ENCODE peak calls at places on chromosome 18, in six cellular contexts. One of them, this sample, is unnamed.

GRCh38 chr18:55076643-55077218 is 117.5 kb upstream of the CCDC68 start:
- DNase-seq in HCT116: no peak
- DNase-seq in HepG2: no peak
- DNase-seq in K562: no peak
- DNase-seq in H1: no peak
- DNase-seq in SK-N-SH: no peak
- DNase-seq in this sample: no peak

GRCh38 chr18:45980229-45980628 is 13.1 kb upstream of the EPG5 start:
- DNase-seq in HCT116: no peak
- DNase-seq in H1: no peak
- DNase-seq in K562: no peak
- DNase-seq in SK-N-SH: no peak
- DNase-seq in HepG2: no peak
- DNase-seq in this sample: no peak

GRCh38 chr18:31648966-31649429 is 35.4 kb downstream of the B4GALT6 start:
- DNase-seq in HepG2: peak; percentile 13
- DNase-seq in H1: no peak
- DNase-seq in K562: no peak
- DNase-seq in HCT116: peak; percentile 78
- DNase-seq in SK-N-SH: no peak
- DNase-seq in this sample: peak; percentile 19

GRCh38 chr18:5058768-5059539 is 138.1 kb downstream of the AKAIN1 start:
- DNase-seq in HCT116: no peak
- DNase-seq in H1: no peak
- DNase-seq in SK-N-SH: no peak
- DNase-seq in K562: no peak
- DNase-seq in HepG2: no peak
- DNase-seq in this sample: no peak

GRCh38 chr18:44637210-44638051 is 43.3 kb upstream of the SETBP1 start:
- DNase-seq in HepG2: no peak
- DNase-seq in SK-N-SH: no peak
- DNase-seq in HCT116: no peak
- DNase-seq in H1: no peak
- DNase-seq in K562: no peak
- DNase-seq in this sample: no peak

GRCh38 chr18:79260023-79260422 is 135.7 kb upstream of the NFATC1 start:
- DNase-seq in HepG2: no peak
- DNase-seq in SK-N-SH: no peak
- DNase-seq in H1: no peak
- DNase-seq in HCT116: no peak
- DNase-seq in K562: no peak
- DNase-seq in this sample: no peak

GRCh38 chr18:13222371-13223281 is 4.1 kb downstream of the LDLRAD4 start:
- DNase-seq in SK-N-SH: peak; percentile 77
- DNase-seq in H1: no peak
- DNase-seq in K562: no peak
- DNase-seq in HCT116: no peak
- DNase-seq in HepG2: peak; percentile 42
- DNase-seq in this sample: no peak

GRCh38 chr18:39561136-39561535 is 1995.5 kb upstream of the CELF4 start:
- DNase-seq in K562: no peak
- DNase-seq in HCT116: no peak
- DNase-seq in H1: no peak
- DNase-seq in SK-N-SH: no peak
- DNase-seq in HepG2: no peak
- DNase-seq in this sample: no peak

GRCh38 chr18:79397830-79398761 is 2.4 kb downstream of the NFATC1 start:
- DNase-seq in H1: no peak
- DNase-seq in HepG2: no peak
- DNase-seq in SK-N-SH: no peak
- DNase-seq in K562: no peak
- DNase-seq in HCT116: no peak
- DNase-seq in this sample: no peak

GRCh38 chr18:30358545-30358944 is 684.0 kb downstream of the DSC3 start:
- DNase-seq in K562: no peak
- DNase-seq in SK-N-SH: no peak
- DNase-seq in H1: no peak
- DNase-seq in HepG2: no peak
- DNase-seq in HCT116: no peak
- DNase-seq in this sample: no peak

GRCh38 chr18:45658756-45659155 is 43.5 kb downstream of the SLC14A2 start:
- DNase-seq in K562: no peak
- DNase-seq in HCT116: no peak
- DNase-seq in SK-N-SH: no peak
- DNase-seq in HepG2: no peak
- DNase-seq in H1: no peak
- DNase-seq in this sample: no peak

GRCh38 chr18:62777814-62778213 is 62.5 kb downstream of the PHLPP1 start:
- DNase-seq in K562: no peak
- DNase-seq in SK-N-SH: no peak
- DNase-seq in HCT116: no peak
- DNase-seq in H1: no peak
- DNase-seq in HepG2: no peak
- DNase-seq in this sample: no peak

GRCh38 chr18:63444567-63444966 is 22.3 kb upstream of the VPS4B start:
- DNase-seq in HepG2: no peak
- DNase-seq in SK-N-SH: no peak
- DNase-seq in HCT116: no peak
- DNase-seq in K562: no peak
- DNase-seq in H1: no peak
- DNase-seq in this sample: no peak

GRCh38 chr18:62728254-62728653 is 12.9 kb downstream of the PHLPP1 start:
- DNase-seq in HepG2: no peak
- DNase-seq in K562: no peak
- DNase-seq in SK-N-SH: no peak
- DNase-seq in HCT116: no peak
- DNase-seq in H1: no peak
- DNase-seq in this sample: no peak

GRCh38 chr18:9838144-9838877 is 47.5 kb upstream of the TXNDC2 start:
- DNase-seq in K562: no peak
- DNase-seq in HepG2: no peak
- DNase-seq in HCT116: peak; percentile 56
- DNase-seq in H1: peak; percentile 58
- DNase-seq in SK-N-SH: no peak
- DNase-seq in this sample: peak; percentile 54

GRCh38 chr18:62109676-62110075 is 77.2 kb downstream of the PIGN start:
- DNase-seq in H1: no peak
- DNase-seq in K562: no peak
- DNase-seq in HepG2: no peak
- DNase-seq in HCT116: no peak
- DNase-seq in SK-N-SH: no peak
- DNase-seq in this sample: no peak

GRCh38 chr18:31819106-31819924 is 58.6 kb upstream of the SLC25A52 start:
- DNase-seq in HepG2: peak; percentile 59
- DNase-seq in H1: peak; percentile 55
- DNase-seq in HCT116: peak; percentile 39
- DNase-seq in SK-N-SH: peak; percentile 34
- DNase-seq in K562: peak; percentile 15
- DNase-seq in this sample: no peak

GRCh38 chr18:33576999-33577687 is 876 bp upstream of the ASXL3 start:
- DNase-seq in HCT116: no peak
- DNase-seq in K562: no peak
- DNase-seq in HepG2: no peak
- DNase-seq in H1: no peak
- DNase-seq in SK-N-SH: no peak
- DNase-seq in this sample: no peak

GRCh38 chr18:5137261-5137660 is 59.8 kb downstream of the AKAIN1 start:
- DNase-seq in SK-N-SH: no peak
- DNase-seq in HepG2: no peak
- DNase-seq in HCT116: no peak
- DNase-seq in K562: no peak
- DNase-seq in H1: no peak
- DNase-seq in this sample: no peak

GRCh38 chr18:79778291-79778791 is 19.4 kb upstream of the KCNG2 start:
- DNase-seq in HepG2: no peak
- DNase-seq in SK-N-SH: peak; percentile 21
- DNase-seq in H1: peak; percentile 41
- DNase-seq in HCT116: no peak
- DNase-seq in K562: no peak
- DNase-seq in this sample: no peak

GRCh38 chr18:39168723-39169122 is 1603.1 kb upstream of the CELF4 start:
- DNase-seq in HCT116: no peak
- DNase-seq in K562: no peak
- DNase-seq in HepG2: no peak
- DNase-seq in H1: no peak
- DNase-seq in SK-N-SH: no peak
- DNase-seq in this sample: no peak

GRCh38 chr18:11750171-11750570 is 61.1 kb downstream of the GNAL start:
- DNase-seq in K562: no peak
- DNase-seq in SK-N-SH: no peak
- DNase-seq in H1: no peak
- DNase-seq in HCT116: no peak
- DNase-seq in HepG2: no peak
- DNase-seq in this sample: no peak

GRCh38 chr18:11749305-11749704 is 60.2 kb downstream of the GNAL start:
- DNase-seq in HCT116: no peak
- DNase-seq in SK-N-SH: no peak
- DNase-seq in H1: no peak
- DNase-seq in HepG2: no peak
- DNase-seq in K562: no peak
- DNase-seq in this sample: no peak

GRCh38 chr18:11752116-11752911 is 63.2 kb downstream of the GNAL start:
- DNase-seq in H1: peak; percentile 68
- DNase-seq in K562: peak; percentile 23
- DNase-seq in HepG2: no peak
- DNase-seq in SK-N-SH: peak; percentile 32
- DNase-seq in HCT116: no peak
- DNase-seq in this sample: no peak

GRCh38 chr18:11750581-11751304 is 61.7 kb downstream of the GNAL start:
- DNase-seq in K562: no peak
- DNase-seq in HepG2: no peak
- DNase-seq in SK-N-SH: no peak
- DNase-seq in HCT116: no peak
- DNase-seq in H1: no peak
- DNase-seq in this sample: no peak

DNA sequence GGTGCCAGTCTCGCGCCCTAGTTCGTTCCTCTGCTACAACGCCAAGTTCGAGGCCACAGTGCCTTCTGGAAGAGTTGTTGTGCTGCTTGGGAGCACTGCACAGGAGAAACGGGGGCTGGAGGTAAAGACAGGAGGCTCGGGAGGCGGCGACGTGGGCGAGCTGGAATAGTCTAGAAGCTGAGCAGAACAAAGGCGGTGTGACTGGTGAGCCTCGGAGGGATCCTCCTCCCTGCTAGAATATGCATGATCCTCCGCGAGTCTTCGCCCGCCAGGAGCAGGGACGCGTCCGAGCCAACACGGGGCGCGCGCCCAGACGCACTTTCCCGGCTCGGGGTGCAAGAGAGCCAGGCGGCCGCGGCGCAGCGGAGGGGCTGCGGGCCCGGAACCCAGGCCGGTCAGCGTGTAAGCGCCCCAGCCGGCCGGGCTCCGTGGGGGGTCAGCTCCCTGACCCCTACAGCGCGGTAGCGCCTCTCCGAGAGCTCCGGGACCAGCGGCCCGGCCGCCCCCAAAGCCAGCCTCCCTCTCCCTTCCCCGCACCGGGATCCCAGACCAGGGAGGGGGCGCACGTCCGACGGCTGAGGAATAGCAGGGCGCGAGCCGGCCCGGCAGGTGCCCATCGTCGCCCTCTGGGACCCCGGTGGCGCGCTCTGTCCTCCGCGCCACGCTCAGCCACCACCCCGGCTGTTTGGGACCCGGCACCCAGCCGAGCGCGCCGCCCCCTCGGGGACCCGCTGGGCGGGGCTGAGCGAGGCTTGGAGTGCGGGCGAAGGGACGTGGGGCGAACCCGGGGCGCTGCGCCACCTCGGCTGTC is 62.4 kb downstream of the GNAL start:
- DNase-seq in SK-N-SH: peak; percentile 29
- DNase-seq in H1: peak; percentile 78
- DNase-seq in HepG2: no peak
- DNase-seq in K562: no peak
- DNase-seq in HCT116: no peak
- DNase-seq in this sample: no peak
- TF ChIP-seq JUND in SK-N-SH: no peak
- TF ChIP-seq JUND in H1: no peak
- TF ChIP-seq JUND in HepG2: no peak
- TF ChIP-seq JUND in K562: no peak
- TF ChIP-seq JUND in HCT116: no peak
- TF ChIP-seq JUND in this sample: no peak

GRCh38 chr18:3246636-3247242 is 862 bp upstream of the MYL12A start:
- DNase-seq in HepG2: no peak
- DNase-seq in H1: no peak
- DNase-seq in SK-N-SH: no peak
- DNase-seq in HCT116: no peak
- DNase-seq in K562: peak; percentile 79
- DNase-seq in this sample: no peak
- TF ChIP-seq JUND in HepG2: no peak
- TF ChIP-seq JUND in H1: no peak
- TF ChIP-seq JUND in SK-N-SH: no peak
- TF ChIP-seq JUND in HCT116: no peak
- TF ChIP-seq JUND in K562: peak; percentile 86
- TF ChIP-seq JUND in this sample: no peak

DNA sequence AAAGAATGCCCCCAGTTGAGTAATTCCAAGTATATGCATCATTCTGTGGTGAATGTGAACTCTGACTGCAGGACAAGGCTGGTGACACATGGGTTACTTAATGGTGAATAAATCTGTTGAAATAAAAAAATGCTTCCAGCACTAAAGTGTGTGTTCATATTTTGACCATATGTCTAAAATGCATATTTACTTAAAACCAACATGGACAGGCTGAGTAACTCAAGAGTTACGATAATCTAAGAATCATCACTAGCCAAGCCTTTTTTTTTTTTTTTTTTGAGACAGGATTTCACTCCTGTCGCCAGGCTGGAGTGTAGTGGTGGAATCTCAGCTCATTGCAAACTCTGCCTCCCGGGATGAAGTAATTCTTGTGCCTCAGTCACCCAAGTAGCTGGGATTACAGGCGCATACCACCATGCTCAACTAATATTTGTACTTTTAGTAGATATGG is 47.1 kb upstream of the CCBE1 start:
- DNase-seq in K562: no peak
- DNase-seq in HCT116: no peak
- DNase-seq in HepG2: no peak
- DNase-seq in H1: no peak
- DNase-seq in SK-N-SH: no peak
- DNase-seq in this sample: no peak
- TF ChIP-seq JUND in K562: no peak
- TF ChIP-seq JUND in HCT116: no peak
- TF ChIP-seq JUND in HepG2: no peak
- TF ChIP-seq JUND in H1: no peak
- TF ChIP-seq JUND in SK-N-SH: peak; percentile 93
- TF ChIP-seq JUND in this sample: no peak

DNA sequence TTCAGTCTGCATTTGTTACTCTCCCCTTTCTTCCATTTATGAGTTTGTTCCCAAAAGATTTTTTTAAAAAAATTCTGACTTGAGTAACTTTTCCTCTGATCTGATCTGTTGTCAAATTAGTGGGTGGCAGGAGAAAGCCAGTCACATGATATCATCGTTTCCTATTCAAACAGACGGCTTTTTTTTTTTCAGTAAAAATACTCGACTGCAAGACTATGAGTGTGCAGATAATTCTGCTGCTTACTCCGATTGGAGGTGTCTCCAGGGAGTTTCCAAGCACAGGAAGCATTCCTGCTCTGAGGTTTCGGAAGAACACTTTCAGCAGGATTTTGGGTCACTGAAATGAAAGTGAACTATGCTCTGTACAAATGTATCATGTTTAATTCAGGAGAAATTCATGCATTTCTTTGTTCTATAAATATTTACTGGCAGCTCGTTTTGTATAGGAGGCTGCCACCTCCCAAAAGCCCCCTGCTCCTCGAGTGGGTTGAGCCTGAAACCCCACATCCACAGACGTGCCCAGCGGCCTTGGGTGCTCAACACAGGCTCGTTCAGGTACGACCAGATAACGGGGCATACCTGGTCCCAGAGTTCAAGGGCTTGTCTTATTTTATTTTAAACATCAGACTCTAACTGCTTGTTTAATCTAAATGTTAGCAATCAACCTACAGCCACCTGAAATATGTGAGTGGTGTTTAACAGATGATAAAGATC is 126.9 kb upstream of the ZNF516 start:
- DNase-seq in HepG2: no peak
- DNase-seq in K562: no peak
- DNase-seq in H1: no peak
- DNase-seq in SK-N-SH: no peak
- DNase-seq in HCT116: no peak
- DNase-seq in this sample: no peak
- TF ChIP-seq JUND in HepG2: no peak
- TF ChIP-seq JUND in K562: no peak
- TF ChIP-seq JUND in H1: no peak
- TF ChIP-seq JUND in SK-N-SH: no peak
- TF ChIP-seq JUND in HCT116: no peak
- TF ChIP-seq JUND in this sample: no peak

This sample was measured in T47D.